ENCODE peak calls at places on chromosomes 2 and 18, in four cellular contexts. One of them, this sample, is unnamed.

GRCh38 chr2:225122582-225123486 is 80.6 kb upstream of the DOCK10 start:
- DNase-seq in SK-N-SH: peak
- DNase-seq in K562: peak
- DNase-seq in HepG2: no peak
- DNase-seq in this sample: peak

GRCh38 chr18:28729321-28729720 is 552.4 kb upstream of the CDH2 start:
- DNase-seq in SK-N-SH: no peak
- DNase-seq in K562: no peak
- DNase-seq in HepG2: no peak
- DNase-seq in this sample: no peak

GRCh38 chr2:53515435-53516332 is 251.9 kb upstream of the CHAC2 start:
- DNase-seq in SK-N-SH: no peak
- DNase-seq in K562: peak
- DNase-seq in HepG2: no peak
- DNase-seq in this sample: peak

GRCh38 chr2:227653419-227653818 is 13.2 kb upstream of the SCYGR5 start:
- DNase-seq in SK-N-SH: no peak
- DNase-seq in HepG2: peak
- DNase-seq in K562: no peak
- DNase-seq in this sample: no peak

GRCh38 chr2:234989183-234989701 is 37.4 kb downstream of the SH3BP4 start:
- DNase-seq in HepG2: no peak
- DNase-seq in K562: no peak
- DNase-seq in SK-N-SH: peak
- DNase-seq in this sample: no peak

GRCh38 chr2:36352711-36353110 is 2.9 kb upstream of the CRIM1 start:
- DNase-seq in HepG2: peak
- DNase-seq in SK-N-SH: no peak
- DNase-seq in K562: no peak
- DNase-seq in this sample: no peak

GRCh38 chr2:210730672-210731071 is 174.3 kb downstream of the CPS1 start:
- DNase-seq in HepG2: no peak
- DNase-seq in SK-N-SH: no peak
- DNase-seq in K562: no peak
- DNase-seq in this sample: no peak

GRCh38 chr2:190655113-190655512 is 6.2 kb downstream of the NAB1 start:
- DNase-seq in K562: no peak
- DNase-seq in SK-N-SH: no peak
- DNase-seq in HepG2: no peak
- DNase-seq in this sample: no peak

GRCh38 chr2:30448308-30448707 is 1.3 kb downstream of the LCLAT1 start:
- DNase-seq in K562: no peak
- DNase-seq in HepG2: no peak
- DNase-seq in SK-N-SH: no peak
- DNase-seq in this sample: no peak

GRCh38 chr2:30444283-30444682 is 2.8 kb upstream of the LCLAT1 start:
- DNase-seq in HepG2: no peak
- DNase-seq in SK-N-SH: no peak
- DNase-seq in K562: no peak
- DNase-seq in this sample: no peak

GRCh38 chr2:30447149-30448045 is at the start of gene LCLAT1:
- DNase-seq in HepG2: peak
- DNase-seq in K562: peak
- DNase-seq in SK-N-SH: peak
- DNase-seq in this sample: peak

GRCh38 chr2:30445266-30445821 is 1.7 kb upstream of the LCLAT1 start:
- DNase-seq in K562: no peak
- DNase-seq in HepG2: no peak
- DNase-seq in SK-N-SH: no peak
- DNase-seq in this sample: no peak

GRCh38 chr2:30446602-30447148 is 371 bp upstream of the LCLAT1 start:
- DNase-seq in K562: peak
- DNase-seq in HepG2: no peak
- DNase-seq in SK-N-SH: peak
- DNase-seq in this sample: no peak
- TF ChIP-seq FOXJ3 in K562: no peak
- TF ChIP-seq FOXJ3 in HepG2: no peak
- TF ChIP-seq FOXJ3 in SK-N-SH: no peak
- TF ChIP-seq FOXJ3 in this sample: no peak

DNA sequence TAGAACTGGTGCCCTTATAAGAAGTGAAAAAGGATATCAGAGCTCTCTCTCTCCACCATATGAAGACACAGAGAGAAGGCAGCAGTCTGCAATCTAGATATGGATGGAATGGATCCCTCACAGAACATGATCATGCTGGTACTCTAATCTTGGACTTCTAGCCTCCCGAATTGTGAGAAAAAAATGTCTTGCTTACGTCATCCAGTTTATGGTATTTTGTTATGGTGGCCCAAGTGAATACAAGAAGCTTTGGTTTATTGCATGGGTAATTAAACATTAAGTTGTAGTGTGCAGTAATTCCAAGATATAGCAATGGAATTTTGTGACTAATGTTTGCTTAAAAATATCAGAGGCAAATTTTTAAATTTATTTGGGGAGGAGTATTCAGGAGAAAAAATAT is 1667.4 kb upstream of the SLC39A10 start:
- DNase-seq in HepG2: no peak
- DNase-seq in K562: no peak
- DNase-seq in SK-N-SH: no peak
- DNase-seq in this sample: no peak
- TF ChIP-seq FOXJ3 in HepG2: no peak
- TF ChIP-seq FOXJ3 in K562: no peak
- TF ChIP-seq FOXJ3 in SK-N-SH: no peak
- TF ChIP-seq FOXJ3 in this sample: no peak

DNA sequence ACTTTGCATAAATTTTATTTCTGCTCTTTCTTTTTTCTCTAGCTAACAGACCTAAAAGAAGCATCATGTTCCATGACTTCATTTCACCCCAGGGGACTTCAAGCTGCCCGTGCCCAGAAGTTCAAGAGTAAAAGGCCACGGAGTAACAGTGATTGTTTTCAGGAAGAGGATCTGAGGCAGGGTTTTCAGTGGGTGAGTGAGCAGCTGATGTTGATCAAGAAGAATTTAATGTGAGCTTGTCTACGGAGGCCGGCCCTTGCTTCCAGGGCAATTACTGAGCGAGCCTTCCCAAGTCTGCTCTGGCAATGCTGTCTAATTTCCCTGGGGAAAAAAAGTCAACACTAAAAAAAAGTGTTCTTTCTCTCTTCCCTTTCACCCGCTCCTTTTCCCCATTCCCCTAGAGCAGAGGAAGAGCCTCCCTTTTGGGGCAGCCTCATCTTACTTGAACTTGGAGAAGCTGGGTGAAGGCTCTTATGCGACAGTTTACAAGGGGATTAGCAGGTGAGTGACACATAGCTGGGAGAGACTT is 1.2 kb downstream of the CDK15 start:
- DNase-seq in K562: no peak
- DNase-seq in SK-N-SH: peak
- DNase-seq in HepG2: no peak
- DNase-seq in this sample: no peak
- TF ChIP-seq FOXJ3 in K562: no peak
- TF ChIP-seq FOXJ3 in SK-N-SH: no peak
- TF ChIP-seq FOXJ3 in HepG2: no peak
- TF ChIP-seq FOXJ3 in this sample: no peak

GRCh38 chr2:223852281-223852795 is 15.0 kb upstream of the AP1S3 start:
- DNase-seq in SK-N-SH: no peak
- DNase-seq in HepG2: no peak
- DNase-seq in K562: no peak
- DNase-seq in this sample: no peak
- TF ChIP-seq FOXJ3 in SK-N-SH: no peak
- TF ChIP-seq FOXJ3 in HepG2: no peak
- TF ChIP-seq FOXJ3 in K562: no peak
- TF ChIP-seq FOXJ3 in this sample: no peak

DNA sequence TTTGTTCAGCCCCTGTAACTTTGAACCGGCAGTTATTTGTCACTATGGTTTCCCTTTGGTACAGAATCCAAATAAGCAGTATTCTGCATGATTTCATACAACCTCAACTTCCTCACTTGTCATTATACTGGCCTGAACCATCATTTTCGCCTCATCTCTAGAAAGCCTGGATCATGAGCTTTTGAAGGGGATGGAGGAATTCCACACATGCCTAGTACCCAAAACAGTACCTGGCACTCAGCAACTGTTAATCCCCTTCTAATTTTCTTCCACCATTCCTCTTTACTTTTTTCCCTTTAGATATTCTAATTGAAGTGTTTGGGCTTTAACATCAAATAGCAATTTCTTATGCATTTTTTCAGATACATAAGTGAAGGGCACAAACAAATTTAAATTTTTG is 1574.4 kb upstream of the NXPH2 start:
- DNase-seq in HepG2: no peak
- DNase-seq in K562: no peak
- DNase-seq in SK-N-SH: no peak
- DNase-seq in this sample: no peak
- TF ChIP-seq FOXJ3 in HepG2: no peak
- TF ChIP-seq FOXJ3 in K562: no peak
- TF ChIP-seq FOXJ3 in SK-N-SH: no peak
- TF ChIP-seq FOXJ3 in this sample: no peak

DNA sequence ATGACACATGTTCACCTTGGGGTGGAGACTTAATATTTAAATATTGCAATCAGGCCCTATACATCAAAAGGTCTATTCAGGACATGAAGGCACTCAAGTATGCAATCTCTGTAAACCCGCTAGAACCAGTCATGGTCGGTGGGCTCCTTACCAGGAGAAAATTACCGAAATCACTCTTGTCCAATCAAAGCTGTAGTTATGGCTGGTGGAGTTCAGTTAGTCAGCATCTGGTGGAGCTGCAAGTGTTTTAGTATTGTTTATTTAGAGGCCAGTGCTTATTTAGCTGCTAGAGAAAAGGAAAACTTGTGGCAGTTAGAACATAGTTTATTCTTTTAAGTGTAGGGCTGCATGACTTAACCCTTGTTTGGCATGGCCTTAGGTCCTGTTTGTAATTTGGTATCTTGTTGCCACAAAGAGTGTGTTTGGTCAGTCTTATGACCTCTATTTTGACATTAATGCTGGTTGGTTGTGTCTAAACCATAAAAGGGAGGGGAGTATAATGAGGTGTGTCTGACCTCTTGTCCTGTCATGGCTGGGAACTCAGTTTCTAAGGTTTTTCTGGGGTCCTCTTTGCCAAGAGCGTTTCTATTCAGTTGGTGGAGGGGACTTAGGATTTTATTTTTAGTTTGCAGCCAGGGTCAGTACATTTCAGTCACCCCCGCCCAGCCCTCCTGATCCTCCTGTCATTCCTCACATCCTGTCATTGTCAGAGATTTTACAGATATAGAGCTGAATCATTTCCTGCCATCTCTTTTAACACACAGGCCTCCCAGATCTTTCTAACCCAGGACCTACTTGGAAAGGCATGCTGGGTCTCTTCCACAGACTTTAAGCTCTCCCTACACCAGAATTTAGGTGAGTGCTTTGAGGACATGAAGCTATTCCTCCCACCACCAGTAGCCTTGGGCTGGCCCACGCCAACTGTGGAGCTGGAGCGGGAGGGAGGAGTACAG is 108.1 kb downstream of the XRCC5 start:
- DNase-seq in HepG2: peak
- DNase-seq in K562: peak
- DNase-seq in SK-N-SH: peak
- DNase-seq in this sample: no peak
- TF ChIP-seq FOXJ3 in HepG2: no peak
- TF ChIP-seq FOXJ3 in K562: no peak
- TF ChIP-seq FOXJ3 in SK-N-SH: peak
- TF ChIP-seq FOXJ3 in this sample: no peak

GRCh38 chr18:48707636-48708296 is 168.9 kb downstream of the CTIF start:
- DNase-seq in K562: no peak
- DNase-seq in HepG2: no peak
- DNase-seq in SK-N-SH: no peak
- DNase-seq in this sample: no peak

GRCh38 chr18:48706630-48707206 is 167.9 kb downstream of the CTIF start:
- DNase-seq in SK-N-SH: no peak
- DNase-seq in K562: no peak
- DNase-seq in HepG2: no peak
- DNase-seq in this sample: no peak

GRCh38 chr18:48708807-48709206 is 170.0 kb downstream of the CTIF start:
- DNase-seq in SK-N-SH: no peak
- DNase-seq in K562: no peak
- DNase-seq in HepG2: no peak
- DNase-seq in this sample: no peak

GRCh38 chr18:48711651-48712486 is 173.0 kb downstream of the CTIF start:
- DNase-seq in K562: peak
- DNase-seq in HepG2: peak
- DNase-seq in SK-N-SH: peak
- DNase-seq in this sample: peak

GRCh38 chr18:48709371-48709770 is 170.5 kb downstream of the CTIF start:
- DNase-seq in K562: no peak
- DNase-seq in HepG2: no peak
- DNase-seq in SK-N-SH: no peak
- DNase-seq in this sample: peak
- TF ChIP-seq FOXJ3 in K562: no peak
- TF ChIP-seq FOXJ3 in HepG2: no peak
- TF ChIP-seq FOXJ3 in SK-N-SH: no peak
- TF ChIP-seq FOXJ3 in this sample: no peak

GRCh38 chr2:239549711-239550265 is 149.0 kb upstream of the HDAC4 start:
- DNase-seq in K562: no peak
- DNase-seq in HepG2: no peak
- DNase-seq in SK-N-SH: no peak
- DNase-seq in this sample: no peak

GRCh38 chr2:239550336-239550735 is 149.5 kb upstream of the HDAC4 start:
- DNase-seq in K562: no peak
- DNase-seq in HepG2: no peak
- DNase-seq in SK-N-SH: no peak
- DNase-seq in this sample: no peak

GRCh38 chr2:239546541-239546940 is 145.7 kb upstream of the HDAC4 start:
- DNase-seq in SK-N-SH: no peak
- DNase-seq in K562: no peak
- DNase-seq in HepG2: no peak
- DNase-seq in this sample: no peak

GRCh38 chr2:239548965-239549595 is 148.3 kb upstream of the HDAC4 start:
- DNase-seq in SK-N-SH: no peak
- DNase-seq in K562: no peak
- DNase-seq in HepG2: no peak
- DNase-seq in this sample: no peak

GRCh38 chr2:239548491-239548890 is 147.7 kb upstream of the HDAC4 start:
- DNase-seq in K562: no peak
- DNase-seq in SK-N-SH: no peak
- DNase-seq in HepG2: no peak
- DNase-seq in this sample: no peak
- TF ChIP-seq FOXJ3 in K562: no peak
- TF ChIP-seq FOXJ3 in SK-N-SH: no peak
- TF ChIP-seq FOXJ3 in HepG2: no peak
- TF ChIP-seq FOXJ3 in this sample: no peak

GRCh38 chr18:24818451-24818850 is 358.0 kb downstream of the HRH4 start:
- DNase-seq in HepG2: no peak
- DNase-seq in SK-N-SH: peak
- DNase-seq in K562: no peak
- DNase-seq in this sample: no peak
- TF ChIP-seq FOXJ3 in HepG2: no peak
- TF ChIP-seq FOXJ3 in SK-N-SH: no peak
- TF ChIP-seq FOXJ3 in K562: no peak
- TF ChIP-seq FOXJ3 in this sample: no peak